ENCODE peak calls at places on chromosomes 1 and 21, in eight cellular contexts. I is heart left ventricle, Y is A549, P is upper lobe of left lung, H is gastrocnemius medialis, G is PC-9, V is psoas muscle, J is IMR-90. K is an unnamed sample.

GRCh38 chr21:33540711-33541104 is 1.2 kb downstream of the GART start:
- DNase-seq in I (no peak), Y (no peak), P (no peak), H (no peak), G (no peak), V (no peak), J (no peak), K (no peak)

GRCh38 chr1:210292276-210292851 is 36.3 kb upstream of the HHAT start:
- DNase-seq in I (peak; percentile 62), Y (peak; percentile 49), P (peak; percentile 91), H (peak; percentile 61), G (peak; percentile 43), V (peak; percentile 79), J (no peak), K (peak; percentile 62)

GRCh38 chr1:206998811-206999210 is 28.6 kb upstream of the FCAMR start:
- DNase-seq in I (no peak), Y (no peak), P (no peak), H (no peak), G (no peak), V (no peak), J (no peak), K (no peak)

GRCh38 chr1:146032613-146033219 is 11.2 kb upstream of the HJV start:
- DNase-seq in I (no peak), Y (peak; percentile 61), P (no peak), H (no peak), G (no peak), V (no peak), J (peak; percentile 47), K (no peak)

GRCh38 chr1:16076871-16077250 is 3.4 kb upstream of the FAM131C start:
- DNase-seq in I (no peak), Y (peak; percentile 67), P (no peak), H (peak; percentile 19), G (peak; percentile 83), V (peak; percentile 59), J (peak; percentile 33), K (peak; percentile 42)

GRCh38 chr21:35927262-35927661 is 133.1 kb downstream of the SETD4 start:
- DNase-seq in I (no peak), Y (no peak), P (no peak), H (no peak), G (no peak), V (no peak), J (no peak), K (no peak)

GRCh38 chr1:113199718-113200455 is 126.9 kb downstream of the LRIG2 start:
- DNase-seq in I (no peak), Y (no peak), P (no peak), H (no peak), G (peak; percentile 89), V (no peak), J (no peak), K (no peak)

GRCh38 chr1:211066781-211067384 is 67.1 kb downstream of the KCNH1 start:
- DNase-seq in I (no peak), Y (no peak), P (no peak), H (no peak), G (no peak), V (no peak), J (no peak), K (no peak)

GRCh38 chr1:92833840-92834239 is 2.0 kb downstream of the RPL5 start:
- DNase-seq in I (no peak), Y (no peak), P (no peak), H (no peak), G (no peak), V (no peak), J (no peak), K (no peak)

GRCh38 chr1:6523566-6523965 is 30.7 kb downstream of the NOL9 start:
- DNase-seq in I (no peak), Y (peak; percentile 48), P (no peak), H (no peak), G (no peak), V (peak; percentile 53), J (peak; percentile 37), K (no peak)

GRCh38 chr1:185719021-185719420 is 15.2 kb upstream of the HMCN1 start:
- DNase-seq in I (peak; percentile 35), Y (peak; percentile 62), P (no peak), H (no peak), G (no peak), V (no peak), J (peak; percentile 92), K (peak; percentile 15)

DNA sequence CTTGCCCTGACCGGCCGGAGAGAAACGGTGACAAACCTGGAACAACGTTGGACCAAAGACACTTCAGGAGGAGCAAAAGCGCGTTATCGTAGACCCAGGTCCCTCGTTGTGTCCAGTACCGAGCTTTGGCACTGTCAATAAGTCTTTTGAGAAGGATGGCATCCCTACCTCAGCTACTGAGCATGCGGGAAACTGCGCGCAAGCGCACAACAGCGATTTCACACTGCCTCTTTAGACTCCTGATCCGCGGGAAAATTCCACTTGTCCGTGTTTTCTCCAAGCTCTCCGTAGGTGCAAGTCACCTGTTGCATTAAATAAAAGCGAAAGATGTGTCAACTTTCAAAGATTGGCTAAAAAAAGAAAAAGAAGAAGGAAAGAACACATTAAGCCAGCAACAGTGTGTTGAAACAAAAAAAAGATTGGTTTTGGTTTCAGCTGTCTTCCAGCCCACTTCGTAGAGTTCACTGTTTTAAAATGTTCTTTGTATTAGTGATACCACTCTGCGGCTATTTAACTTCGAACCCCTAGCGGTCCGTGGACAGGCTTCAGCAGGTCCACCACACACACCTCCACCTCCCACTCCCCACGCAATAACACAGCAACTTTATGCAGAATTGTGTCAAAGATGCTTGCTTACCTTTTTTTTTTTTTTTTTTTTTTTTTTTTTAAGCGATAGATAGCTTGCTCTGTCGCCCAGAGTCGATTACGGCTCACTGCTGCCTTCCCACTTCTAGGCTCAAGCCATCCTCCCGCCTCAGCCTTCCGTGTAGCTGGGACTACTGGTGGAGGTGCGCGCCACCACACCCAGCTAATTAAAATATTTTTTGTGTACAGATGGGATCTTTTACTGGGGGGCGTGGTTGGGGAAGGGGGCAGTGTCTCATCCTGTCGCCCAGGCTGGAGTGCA is at the start of gene BPNT1:
- DNase-seq in I (peak; percentile 94), Y (peak; percentile 96), P (no peak), H (peak; percentile 94), G (peak; percentile 90), V (peak; percentile 96), J (peak; percentile 93), K (peak; percentile 96)
- TF ChIP-seq CTCF in I (no peak), Y (no peak), P (peak; percentile 14), H (no peak), G (peak; percentile 17), V (no peak), J (no peak), K (no peak)

GRCh38 chr1:151831256-151831591 is 378 bp downstream of the RORC start:
- DNase-seq in I (no peak), Y (no peak), P (no peak), H (no peak), G (no peak), V (no peak), J (no peak), K (no peak)

GRCh38 chr1:151828931-151829330 is 2.7 kb downstream of the RORC start:
- DNase-seq in I (peak; percentile 58), Y (no peak), P (peak; percentile 30), H (peak; percentile 80), G (no peak), V (peak; percentile 80), J (peak; percentile 11), K (peak; percentile 63)

GRCh38 chr1:151827853-151828252 is 3.7 kb downstream of the RORC start:
- DNase-seq in I (no peak), Y (no peak), P (no peak), H (no peak), G (no peak), V (peak; percentile 27), J (no peak), K (no peak)

GRCh38 chr1:151830055-151830454 is 1.5 kb downstream of the RORC start:
- DNase-seq in I (no peak), Y (no peak), P (no peak), H (no peak), G (no peak), V (peak; percentile 48), J (no peak), K (no peak)

DNA sequence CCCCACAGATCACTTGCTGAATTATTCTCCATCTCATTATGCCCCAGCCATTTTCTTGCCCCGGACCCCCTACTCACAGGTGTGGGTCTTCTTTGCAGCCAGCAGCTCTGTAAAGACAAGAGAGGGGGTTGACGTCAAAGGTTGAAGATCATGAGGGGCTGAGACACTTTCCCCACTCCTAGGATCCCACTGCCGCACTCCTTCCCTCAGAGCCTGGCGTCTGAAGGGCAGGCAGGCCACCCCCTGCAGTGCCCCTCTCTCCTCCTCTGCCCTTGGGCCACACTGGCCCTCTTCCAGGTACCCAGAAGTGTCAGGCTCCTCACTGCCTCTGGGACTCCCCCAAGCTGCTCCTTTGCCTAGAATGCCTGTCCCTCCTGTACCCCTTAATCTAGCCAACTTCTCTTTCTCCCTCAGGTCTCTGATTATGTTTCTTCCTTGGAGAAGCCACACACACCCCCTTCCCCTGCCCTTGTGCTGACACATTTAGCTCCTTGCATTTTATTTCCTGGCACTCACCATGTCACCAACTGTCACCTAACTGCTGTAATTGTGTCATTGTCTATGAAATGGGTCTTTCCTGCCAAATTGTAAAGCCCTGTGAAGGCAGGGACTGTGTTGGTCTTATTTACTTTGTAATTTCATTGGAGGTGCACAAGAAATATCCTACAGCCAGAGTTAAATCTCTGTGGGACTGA is 2.1 kb downstream of the RORC start:
- DNase-seq in I (no peak), Y (no peak), P (no peak), H (no peak), G (no peak), V (no peak), J (no peak), K (no peak)
- H3K4me1 ChIP-seq in I (peaks cover 13% of the 10 kb centered on the region), Y (peaks cover 22% of the 10 kb centered on the region), P (peaks cover 24% of the 10 kb centered on the region), H (peaks cover 58% of the 10 kb centered on the region), G (peaks cover 38% of the 10 kb centered on the region), V (peaks cover 50% of the 10 kb centered on the region), J (no peaks in the 10 kb centered on the region), K (peaks cover 15% of the 10 kb centered on the region)

GRCh38 chr1:230495891-230496385 is 69.8 kb upstream of the PGBD5 start:
- DNase-seq in I (no peak), Y (peak; percentile 29), P (no peak), H (no peak), G (no peak), V (no peak), J (no peak), K (no peak)
- H3K4me3 ChIP-seq in I (no peak overlapping the region), Y (peak overlapping the region; percentile 16), P (peak overlapping the region; percentile 11), H (no peak overlapping the region), G (no peak overlapping the region), V (no peak overlapping the region), J (peak overlapping the region; percentile 28), K (no peak overlapping the region)

DNA sequence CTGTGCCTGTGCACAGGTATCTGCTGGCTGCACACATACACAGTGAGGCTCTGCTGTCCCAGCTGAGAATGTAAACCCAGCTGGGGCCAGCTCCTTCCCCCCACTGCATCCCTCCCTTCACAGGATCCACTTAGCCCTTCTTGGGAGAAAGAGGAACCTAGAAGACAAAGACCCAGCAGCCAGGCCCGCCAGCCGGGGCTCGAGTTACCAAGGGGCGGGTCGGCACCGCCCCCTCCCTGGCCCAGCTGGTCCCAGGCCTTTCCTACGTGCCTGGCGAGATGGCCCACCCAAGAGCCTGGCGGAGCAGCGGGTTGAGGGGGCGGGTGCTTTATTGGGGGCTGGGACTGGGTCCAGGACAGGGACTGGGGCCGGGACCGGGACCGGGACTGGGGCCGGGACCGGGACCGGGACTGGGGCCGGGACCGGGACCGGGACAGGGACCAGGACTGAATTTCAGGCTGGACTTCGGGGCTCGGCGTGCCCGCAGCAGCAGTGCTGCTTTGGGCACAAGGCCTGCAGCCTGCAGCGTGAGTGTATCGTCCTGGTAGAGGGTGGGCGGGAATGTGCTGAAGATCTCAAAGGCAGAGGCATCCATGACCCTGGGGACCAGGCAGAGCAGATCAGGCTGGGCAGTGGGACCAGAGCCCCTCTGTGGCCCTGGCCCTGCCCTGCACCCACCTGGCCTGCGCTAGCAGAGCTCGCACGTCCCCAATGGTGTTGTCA is 2.2 kb downstream of the SH3BGRL3 start:
- DNase-seq in I (peak; percentile 49), Y (no peak), P (peak; percentile 87), H (peak; percentile 28), G (no peak), V (no peak), J (peak; percentile 70), K (no peak)
- TF ChIP-seq CTCF in I (no peak), Y (no peak), P (no peak), H (no peak), G (no peak), V (no peak), J (no peak), K (no peak)

GRCh38 chr21:44261675-44262295 is at the start of gene DNMT3L:
- DNase-seq in I (no peak), Y (no peak), P (no peak), H (no peak), G (no peak), V (peak; percentile 34), J (no peak), K (no peak)
- H3K4me1 ChIP-seq in I (no peaks in the 10 kb centered on the region), Y (no peaks in the 10 kb centered on the region), P (no peaks in the 10 kb centered on the region), H (no peaks in the 10 kb centered on the region), G (peaks cover 2% of the 10 kb centered on the region), V (no peaks in the 10 kb centered on the region), J (no peaks in the 10 kb centered on the region), K (no peaks in the 10 kb centered on the region)

K was measured in heart right ventricle.